ENCODE peak calls at places on chromosome 15, in ten cellular contexts. G, J, N, M, I, V, S, Z, Y and T are unnamed samples.

GRCh38 chr15:64381000-64381751 is at the start of gene PCLAF:
- DNase-seq in Z (peak), N (peak), J (peak), I (peak), Y (peak), S (peak), M (peak), V (peak), G (peak), T (peak)

GRCh38 chr15:89820651-89821611 is 6.3 kb upstream of the ANPEP start:
- DNase-seq in M (no peak), G (no peak), N (no peak), S (no peak), V (peak), J (no peak), I (peak), Y (no peak), Z (no peak), T (no peak)

GRCh38 chr15:75348034-75348562 is 1.3 kb downstream of the NEIL1 start:
- DNase-seq in J (no peak), G (no peak), N (no peak), I (no peak), Y (no peak), Z (no peak), V (no peak), S (no peak), M (no peak), T (no peak)

GRCh38 chr15:52657338-52657737 is 21.9 kb downstream of the ATOSA start:
- DNase-seq in S (peak), Y (no peak), M (no peak), G (no peak), Z (no peak), N (no peak), V (peak), J (no peak), I (peak), T (no peak)

GRCh38 chr15:40340038-40340739 is 550 bp downstream of the CCDC9B start:
- DNase-seq in M (no peak), G (no peak), V (no peak), Y (peak), Z (no peak), N (peak), S (no peak), J (peak), I (peak), T (no peak)

GRCh38 chr15:69573815-69574472 is 121.3 kb downstream of the RPLP1 start:
- DNase-seq in S (no peak), V (no peak), Z (peak), J (no peak), I (peak), Y (no peak), N (no peak), M (no peak), G (no peak), T (no peak)

GRCh38 chr15:76200641-76201105 is 110.6 kb downstream of the ETFA start:
- DNase-seq in N (peak), S (no peak), M (no peak), I (no peak), V (no peak), Y (no peak), G (no peak), J (peak), Z (no peak), T (no peak)

GRCh38 chr15:70722266-70723123 is 40.9 kb downstream of the UACA start:
- DNase-seq in S (peak), I (peak), Y (no peak), G (peak), V (no peak), J (no peak), M (no peak), N (no peak), Z (no peak), T (no peak)

GRCh38 chr15:52306270-52306669 is 10.7 kb upstream of the MYO5C start:
- DNase-seq in Y (no peak), I (peak), S (peak), N (no peak), J (no peak), Z (no peak), M (no peak), V (peak), G (no peak), T (no peak)

GRCh38 chr15:70741107-70741511 is 22.2 kb downstream of the UACA start:
- DNase-seq in Z (no peak), J (no peak), S (peak), G (no peak), Y (peak), V (peak), M (no peak), I (peak), N (peak), T (no peak)

GRCh38 chr15:25242166-25242879 is 196.5 kb downstream of the UBE3A start:
- DNase-seq in Y (no peak), G (no peak), V (no peak), J (no peak), N (no peak), I (no peak), Z (no peak), S (no peak), M (peak), T (no peak)

GRCh38 chr15:88394553-88395159 is 72.5 kb downstream of the MRPL46 start:
- DNase-seq in V (peak), G (no peak), I (no peak), J (peak), M (no peak), S (no peak), Z (no peak), N (no peak), Y (no peak), T (no peak)

GRCh38 chr15:92687183-92687582 is 31.6 kb upstream of the FAM174B start:
- DNase-seq in Z (no peak), J (no peak), V (no peak), I (no peak), G (no peak), Y (no peak), N (no peak), S (peak), M (no peak), T (peak)

GRCh38 chr15:89360294-89360971 is 25.8 kb upstream of the POLG start:
- DNase-seq in M (no peak), Y (no peak), S (no peak), G (no peak), I (no peak), V (no peak), Z (no peak), J (no peak), N (no peak), T (no peak)

GRCh38 chr15:67118808-67119207 is 53.4 kb downstream of the SMAD3 start:
- DNase-seq in G (no peak), Z (no peak), I (no peak), M (no peak), V (no peak), N (no peak), J (no peak), Y (no peak), S (no peak), T (no peak)

GRCh38 chr15:66679657-66680108 is 22.4 kb upstream of the SMAD6 start:
- DNase-seq in Y (no peak), I (no peak), Z (no peak), N (peak), V (no peak), G (no peak), S (no peak), J (no peak), M (no peak), T (no peak)

GRCh38 chr15:90716317-90716975 is 700 bp upstream of the BLM start:
- DNase-seq in Z (no peak), G (peak), J (no peak), V (no peak), Y (no peak), S (no peak), N (no peak), M (no peak), I (peak), T (no peak)

GRCh38 chr15:41900526-41901380 is 6.9 kb upstream of the SPTBN5 start:
- DNase-seq in Y (no peak), M (no peak), I (no peak), N (no peak), S (no peak), V (no peak), Z (no peak), J (no peak), G (no peak), T (no peak)

GRCh38 chr15:36903195-36903594 is 197.2 kb downstream of the MEIS2 start:
- DNase-seq in G (no peak), N (no peak), V (no peak), I (no peak), Z (no peak), Y (no peak), M (no peak), S (no peak), J (no peak), T (no peak)

GRCh38 chr15:51782357-51782896 is 31.0 kb downstream of the TMOD2 start:
- DNase-seq in V (no peak), M (no peak), Z (no peak), I (peak), N (no peak), S (no peak), Y (no peak), G (peak), J (no peak), T (no peak)

GRCh38 chr15:87827126-87827525 is 429.4 kb downstream of the NTRK3 start:
- DNase-seq in J (no peak), M (no peak), Y (no peak), N (no peak), S (peak), I (peak), G (no peak), V (no peak), Z (no peak), T (peak)

GRCh38 chr15:48695088-48695834 is 49.8 kb upstream of the FBN1 start:
- DNase-seq in N (no peak), V (peak), G (no peak), Y (no peak), M (no peak), S (peak), I (peak), J (no peak), Z (no peak), T (peak)

GRCh38 chr15:41512512-41513281 is 930 bp downstream of the LTK start:
- DNase-seq in J (no peak), M (no peak), S (no peak), I (no peak), N (peak), G (no peak), Y (peak), V (no peak), Z (peak), T (no peak)

GRCh38 chr15:42726114-42726513 is 10.8 kb downstream of the CDAN1 start:
- DNase-seq in N (no peak), V (no peak), J (no peak), I (no peak), S (no peak), G (no peak), M (no peak), Y (no peak), Z (no peak), T (no peak)

GRCh38 chr15:51448592-51449494 is 107.4 kb downstream of the GLDN start:
- DNase-seq in M (no peak), Z (no peak), N (no peak), I (peak), J (no peak), Y (no peak), V (peak), G (no peak), S (no peak), T (no peak)

GRCh38 chr15:66700802-66701421 is 1.1 kb upstream of the SMAD6 start:
- DNase-seq in Y (peak), M (peak), G (peak), V (peak), Z (peak), N (peak), I (peak), J (peak), S (peak), T (peak)

GRCh38 chr15:91982401-91982800 is 128.9 kb downstream of the SLCO3A1 start:
- DNase-seq in J (no peak), M (no peak), Y (no peak), N (no peak), I (no peak), V (no peak), G (peak), S (no peak), Z (no peak), T (no peak)

GRCh38 chr15:59798605-59798917 is 109.4 kb upstream of the BNIP2 start:
- DNase-seq in S (no peak), G (no peak), Y (no peak), M (no peak), N (no peak), Z (no peak), J (no peak), V (no peak), I (no peak), T (no peak)

GRCh38 chr15:84822774-84823579 is 5.8 kb downstream of the ALPK3 start:
- DNase-seq in J (no peak), Z (no peak), I (no peak), N (no peak), Y (no peak), G (no peak), V (no peak), M (no peak), S (no peak), T (no peak)

GRCh38 chr15:100880139-100880896 is 687 bp downstream of the ALDH1A3 start:
- DNase-seq in M (no peak), V (no peak), Y (no peak), S (no peak), I (no peak), Z (no peak), G (no peak), N (no peak), J (peak), T (no peak)

GRCh38 chr15:83653639-83654378 is at the start of gene ADAMTSL3:
- DNase-seq in N (peak), S (no peak), J (no peak), G (no peak), I (peak), Y (peak), Z (no peak), M (peak), V (peak), T (no peak)
- H3K4me3 ChIP-seq in N (peak), S (no peak), J (peak), G (no peak), I (no peak), Y (peak), Z (no peak), M (peak), V (no peak), T (peak)

GRCh38 chr15:99104788-99105515 is at the start of gene SYNM:
- DNase-seq in M (peak), G (peak), Z (peak), J (no peak), Y (peak), V (peak), N (peak), S (no peak), I (peak), T (no peak)
- TF ChIP-seq CTCF in M (peak), G (peak), Z (peak), J (peak), Y (peak), V (peak), N (no peak), S (peak), I (peak), T (peak)

DNA sequence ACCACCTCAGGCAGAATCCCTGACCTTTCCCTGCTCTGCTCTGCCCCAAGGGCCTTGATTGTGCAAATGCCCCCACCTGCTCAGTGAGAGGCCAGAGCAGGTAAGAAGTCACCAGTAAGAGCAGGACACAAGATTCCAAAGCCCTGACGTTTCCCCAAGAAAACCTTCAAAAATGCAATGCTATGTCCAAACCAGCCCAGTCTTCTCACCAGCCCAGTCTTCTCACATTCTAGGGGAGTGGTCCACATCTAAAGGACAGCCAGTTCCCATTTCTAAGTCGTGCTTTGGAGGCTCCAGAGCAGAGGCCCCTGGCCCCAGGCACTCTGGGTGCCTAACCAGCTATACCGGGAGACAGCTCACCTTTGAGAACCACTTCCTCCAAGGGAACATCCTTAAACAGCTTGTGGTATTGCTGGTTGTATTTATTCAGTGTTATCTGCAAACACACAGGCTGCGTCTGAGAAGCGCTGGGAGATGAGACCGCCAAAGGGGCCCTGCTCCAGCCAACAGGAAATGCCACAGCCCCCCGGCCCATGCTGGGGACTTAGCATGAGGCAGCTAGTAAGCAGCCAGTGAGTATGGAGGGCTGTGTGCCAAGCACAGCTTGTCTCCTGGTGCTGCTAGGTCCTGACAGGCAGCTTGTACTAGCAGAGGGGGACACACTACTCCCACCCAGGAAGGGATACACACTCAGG is 29.3 kb downstream of the GRAMD2A start:
- DNase-seq in N (peak), J (peak), S (no peak), M (no peak), Y (no peak), V (peak), I (no peak), Z (no peak), G (no peak), T (no peak)
- H3K4me3 ChIP-seq in N (no peak), J (no peak), S (no peak), M (no peak), Y (no peak), V (no peak), I (no peak), Z (no peak), G (no peak), T (no peak)

GRCh38 chr15:81105521-81105920 is 28.5 kb upstream of the CFAP161 start:
- DNase-seq in S (no peak), V (no peak), G (no peak), J (no peak), M (no peak), Z (no peak), Y (no peak), N (no peak), I (peak), T (no peak)

GRCh38 chr15:81107889-81108288 is 26.2 kb upstream of the CFAP161 start:
- DNase-seq in V (no peak), G (no peak), J (no peak), Z (no peak), Y (no peak), M (no peak), N (no peak), S (no peak), I (no peak), T (no peak)

GRCh38 chr15:81103857-81104256 is 30.2 kb upstream of the CFAP161 start:
- DNase-seq in G (no peak), M (no peak), I (no peak), S (no peak), N (no peak), Y (no peak), V (no peak), Z (no peak), J (no peak), T (no peak)

GRCh38 chr15:81108427-81108826 is 25.6 kb upstream of the CFAP161 start:
- DNase-seq in S (no peak), I (no peak), V (no peak), Z (no peak), G (peak), M (no peak), Y (no peak), N (no peak), J (no peak), T (no peak)

DNA sequence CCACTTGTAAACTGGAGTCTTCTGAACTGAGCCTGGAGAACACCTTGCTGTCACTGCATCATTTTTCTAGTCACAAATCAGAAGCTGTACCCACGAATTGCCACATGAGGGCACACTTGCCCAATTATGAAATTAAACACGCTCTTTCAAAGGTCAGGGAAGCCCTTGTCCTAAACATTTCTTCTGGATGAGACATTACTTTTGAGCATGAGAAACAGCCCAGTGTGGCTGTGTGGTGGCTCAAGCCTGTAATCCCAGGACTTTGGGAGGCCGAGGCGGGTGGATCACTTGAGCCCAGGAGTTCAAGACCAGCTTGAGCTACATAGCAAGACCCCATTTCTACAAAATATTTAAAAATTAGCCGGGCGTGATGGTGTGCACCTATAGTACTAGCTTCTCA is 27.5 kb upstream of the CFAP161 start:
- DNase-seq in Z (peak), Y (peak), M (no peak), N (peak), S (peak), J (no peak), I (peak), V (peak), G (peak), T (no peak)
- TF ChIP-seq CTCF in Z (peak), Y (peak), M (peak), N (peak), S (peak), J (peak), I (peak), V (peak), G (peak), T (peak)

GRCh38 chr15:81176291-81176893 is 20.3 kb upstream of the IL16 start:
- DNase-seq in S (no peak), J (no peak), I (no peak), V (no peak), N (no peak), Y (no peak), Z (no peak), M (no peak), G (no peak), T (no peak)
- H3K4me3 ChIP-seq in S (no peak), J (no peak), I (no peak), V (no peak), N (no peak), Y (no peak), Z (no peak), M (no peak), G (no peak), T (no peak)

DNA sequence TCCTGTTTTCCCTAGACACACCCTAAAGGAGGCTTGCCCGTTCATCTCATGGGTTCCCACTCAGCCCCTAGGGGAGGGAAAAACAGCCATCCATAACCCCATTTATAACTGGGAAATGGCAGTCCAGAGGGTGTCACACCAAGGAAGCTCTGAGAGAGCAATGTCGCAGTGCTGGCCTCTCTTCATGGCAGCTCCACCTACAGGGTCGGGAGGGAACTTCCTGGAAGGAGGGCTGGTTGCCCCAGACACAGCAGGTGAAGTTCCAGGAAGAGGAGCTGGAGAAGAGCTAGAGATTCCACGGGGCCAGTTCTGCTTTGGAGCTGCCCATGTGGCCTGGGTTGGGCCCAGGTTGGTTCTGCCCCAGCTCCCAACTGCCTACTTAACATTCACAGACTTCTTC is 22.3 kb upstream of the LINGO1 start:
- DNase-seq in G (peak), V (no peak), N (no peak), I (no peak), Z (no peak), S (no peak), J (no peak), M (no peak), Y (peak), T (no peak)
- TF ChIP-seq CTCF in G (peak), V (peak), N (no peak), I (peak), Z (peak), S (peak), J (no peak), M (peak), Y (peak), T (peak)